ENCODE peak calls at places on chromosome 14, in nine cellular contexts. V is choroid plexus epithelial cell, E is HFF-Myc, N is fibroblast of mammary gland, I is fibroblast of the aortic adventitia, R is dorsolateral prefrontal cortex, A is IMR-90, O is ascending aorta, S is neural progenitor cell. Q is an unnamed sample.

GRCh38 chr14:36773136-36773540 is 111.5 kb downstream of the PAX9 start:
- DNase-seq in V (peak), E (no peak), N (peak), I (no peak), R (no peak), A (peak), O (no peak), S (no peak), Q (no peak)

GRCh38 chr14:100683578-100683977 is 43.1 kb upstream of the DLK1 start:
- DNase-seq in V (no peak), E (no peak), N (no peak), I (no peak), R (no peak), A (no peak), O (no peak), S (no peak), Q (no peak)

GRCh38 chr14:54579606-54580005 is 12.7 kb downstream of the SAMD4A start:
- DNase-seq in V (peak), E (no peak), N (no peak), I (peak), R (no peak), A (peak), O (no peak), S (no peak), Q (no peak)

GRCh38 chr14:69980457-69981414 is 101.5 kb downstream of the SMOC1 start:
- DNase-seq in V (no peak), E (no peak), N (no peak), I (no peak), R (no peak), A (no peak), O (no peak), S (peak), Q (no peak)

GRCh38 chr14:80787876-80788275 is 153.7 kb downstream of the CEP128 start:
- DNase-seq in V (no peak), E (no peak), N (no peak), I (no peak), R (no peak), A (no peak), O (no peak), S (no peak), Q (no peak)

GRCh38 chr14:101082436-101083384 is 179.2 kb upstream of the RTL1 start:
- DNase-seq in V (no peak), E (no peak), N (no peak), I (no peak), R (no peak), A (no peak), O (no peak), S (no peak), Q (no peak)

GRCh38 chr14:21257395-21258193 is 11.6 kb downstream of the HNRNPC start:
- DNase-seq in V (peak), E (no peak), N (peak), I (no peak), R (no peak), A (no peak), O (no peak), S (no peak), Q (no peak)

GRCh38 chr14:65850429-65851145 is 438.1 kb downstream of the FUT8 start:
- DNase-seq in V (no peak), E (no peak), N (no peak), I (no peak), R (no peak), A (no peak), O (no peak), S (no peak), Q (no peak)

GRCh38 chr14:74018029-74018703 is 922 bp downstream of the ENTPD5 start:
- DNase-seq in V (peak), E (no peak), N (peak), I (peak), R (no peak), A (peak), O (no peak), S (no peak), Q (no peak)

GRCh38 chr14:100545359-100545758 is 41.9 kb downstream of the BEGAIN start:
- DNase-seq in V (no peak), E (no peak), N (no peak), I (no peak), R (no peak), A (no peak), O (no peak), S (no peak), Q (no peak)

GRCh38 chr14:36227802-36228201 is 51.3 kb upstream of the PTCSC3 start:
- DNase-seq in V (peak), E (no peak), N (no peak), I (no peak), R (no peak), A (peak), O (no peak), S (no peak), Q (no peak)

GRCh38 chr14:63996575-63997220 is 143.9 kb downstream of the SYNE2 start:
- DNase-seq in V (peak), E (peak), N (no peak), I (peak), R (no peak), A (no peak), O (no peak), S (no peak), Q (no peak)

GRCh38 chr14:99688629-99689028 is 4.5 kb downstream of the CYP46A1 start:
- DNase-seq in V (no peak), E (no peak), N (no peak), I (no peak), R (no peak), A (no peak), O (no peak), S (no peak), Q (no peak)

GRCh38 chr14:22003471-22003870 is 329.9 kb upstream of the OR4E1 start:
- DNase-seq in V (no peak), E (no peak), N (no peak), I (no peak), R (no peak), A (no peak), O (no peak), S (no peak), Q (no peak)

GRCh38 chr14:23365353-23366162 is 586 bp upstream of the EFS start:
- DNase-seq in V (peak), E (no peak), N (no peak), I (no peak), R (no peak), A (peak), O (no peak), S (peak), Q (peak)

GRCh38 chr14:92520701-92521415 is 7.3 kb downstream of the RIN3 start:
- DNase-seq in V (no peak), E (no peak), N (no peak), I (no peak), R (no peak), A (no peak), O (no peak), S (no peak), Q (no peak)

GRCh38 chr14:72888636-72889201 is 5.2 kb downstream of the DPF3 start:
- DNase-seq in V (peak), E (no peak), N (peak), I (peak), R (no peak), A (peak), O (no peak), S (no peak), Q (no peak)

GRCh38 chr14:106277503-106277902 is 751.1 kb downstream of the TMEM121 start:
- DNase-seq in V (no peak), E (no peak), N (no peak), I (no peak), R (no peak), A (no peak), O (no peak), S (no peak), Q (no peak)

GRCh38 chr14:20295067-20295466 is 10.7 kb downstream of the TTC5 start:
- DNase-seq in V (no peak), E (no peak), N (no peak), I (no peak), R (no peak), A (no peak), O (no peak), S (no peak), Q (no peak)

GRCh38 chr14:38862381-38862780 is 240.7 kb downstream of the SEC23A start:
- DNase-seq in V (no peak), E (no peak), N (no peak), I (no peak), R (no peak), A (no peak), O (no peak), S (no peak), Q (no peak)

GRCh38 chr14:75088566-75089373 is 19.3 kb downstream of the ZC2HC1C start:
- DNase-seq in V (peak), E (peak), N (peak), I (peak), R (no peak), A (peak), O (no peak), S (peak), Q (peak)

GRCh38 chr14:69263364-69263763 is 3.4 kb downstream of the GALNT16 start:
- DNase-seq in V (peak), E (no peak), N (peak), I (peak), R (no peak), A (peak), O (no peak), S (no peak), Q (no peak)

GRCh38 chr14:86404425-86404824 is 874.5 kb downstream of the FLRT2 start:
- DNase-seq in V (peak), E (no peak), N (no peak), I (no peak), R (no peak), A (peak), O (no peak), S (no peak), Q (no peak)

GRCh38 chr14:66974397-66975025 is 214.7 kb upstream of the GARIN2 start:
- DNase-seq in V (peak), E (peak), N (peak), I (peak), R (no peak), A (peak), O (no peak), S (no peak), Q (no peak)

GRCh38 chr14:37145395-37145794 is 27.0 kb downstream of the SLC25A21 start:
- DNase-seq in V (no peak), E (peak), N (peak), I (no peak), R (no peak), A (peak), O (no peak), S (no peak), Q (no peak)

GRCh38 chr14:31543969-31544799 is 17.0 kb upstream of the NUBPL start:
- DNase-seq in V (peak), E (no peak), N (peak), I (peak), R (no peak), A (peak), O (no peak), S (peak), Q (no peak)

GRCh38 chr14:21846227-21846885 is 172.7 kb upstream of the OR4E1 start:
- DNase-seq in V (peak), E (no peak), N (peak), I (no peak), R (peak), A (peak), O (no peak), S (peak), Q (peak)

GRCh38 chr14:106174206-106174605 is 647.8 kb downstream of the TMEM121 start:
- DNase-seq in V (no peak), E (no peak), N (no peak), I (no peak), R (no peak), A (no peak), O (no peak), S (no peak), Q (no peak)

GRCh38 chr14:99325591-99325990 is 53.6 kb upstream of the BCL11B start:
- DNase-seq in V (no peak), E (no peak), N (no peak), I (no peak), R (no peak), A (no peak), O (no peak), S (no peak), Q (no peak)

GRCh38 chr14:32608880-32609279 is 279.8 kb downstream of the AKAP6 start:
- DNase-seq in V (peak), E (no peak), N (peak), I (peak), R (no peak), A (no peak), O (no peak), S (peak), Q (no peak)

GRCh38 chr14:42855159-42855558 is 1248.5 kb downstream of the LRFN5 start:
- DNase-seq in V (peak), E (no peak), N (peak), I (peak), R (no peak), A (peak), O (no peak), S (no peak), Q (no peak)

GRCh38 chr14:78700236-78700635 is 530.1 kb downstream of the NRXN3 start:
- DNase-seq in V (peak), E (no peak), N (no peak), I (peak), R (no peak), A (no peak), O (no peak), S (no peak), Q (no peak)
- TF ChIP-seq CTCF in V (no peak), E (no peak), N (peak), I (no peak), R (no peak), A (no peak), O (no peak), S (no peak), Q (no peak)

GRCh38 chr14:51653096-51653814 is 1.5 kb downstream of the FRMD6 start:
- DNase-seq in V (peak), E (no peak), N (peak), I (peak), R (no peak), A (peak), O (no peak), S (peak), Q (peak)
- TF ChIP-seq CTCF in V (peak), E (no peak), N (peak), I (peak), R (no peak), A (peak), O (peak), S (peak), Q (peak)

GRCh38 chr14:77324289-77324688 is 3.5 kb downstream of the GSTZ1 start:
- DNase-seq in V (no peak), E (no peak), N (no peak), I (no peak), R (no peak), A (no peak), O (no peak), S (no peak), Q (no peak)

GRCh38 chr14:77327111-77327510 is 6.3 kb downstream of the GSTZ1 start:
- DNase-seq in V (no peak), E (no peak), N (no peak), I (no peak), R (no peak), A (no peak), O (no peak), S (no peak), Q (no peak)

GRCh38 chr14:77325746-77326094 is 4.9 kb downstream of the GSTZ1 start:
- DNase-seq in V (no peak), E (no peak), N (no peak), I (no peak), R (no peak), A (no peak), O (no peak), S (no peak), Q (no peak)

GRCh38 chr14:77323571-77323970 is 2.7 kb downstream of the GSTZ1 start:
- DNase-seq in V (no peak), E (no peak), N (no peak), I (no peak), R (no peak), A (no peak), O (no peak), S (no peak), Q (no peak)

GRCh38 chr14:77324816-77325745 is 4.2 kb downstream of the GSTZ1 start:
- DNase-seq in V (no peak), E (no peak), N (no peak), I (no peak), R (no peak), A (no peak), O (no peak), S (no peak), Q (no peak)
- TF ChIP-seq CTCF in V (no peak), E (no peak), N (no peak), I (no peak), R (no peak), A (no peak), O (no peak), S (no peak), Q (no peak)

DNA sequence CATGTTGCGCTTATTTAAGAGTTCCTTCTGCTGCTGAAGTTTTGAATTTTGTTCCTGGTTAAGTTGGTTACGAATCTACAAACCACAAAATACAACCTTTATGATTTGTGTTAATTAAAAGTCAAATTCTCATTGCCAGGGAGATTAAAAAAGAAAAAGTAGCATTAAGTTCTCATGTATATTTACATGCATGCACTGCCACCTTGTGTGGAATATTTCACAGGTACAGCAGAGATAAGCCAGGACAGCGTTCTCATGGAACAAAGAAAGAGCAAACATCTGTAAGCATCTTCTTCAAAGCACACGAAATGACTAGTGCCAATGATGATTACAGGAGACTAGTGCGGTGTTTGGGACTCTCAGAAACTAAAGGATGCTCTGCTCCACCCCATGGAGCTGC is 34.2 kb downstream of the ZFYVE21 start:
- DNase-seq in V (no peak), E (no peak), N (no peak), I (no peak), R (no peak), A (no peak), O (no peak), S (no peak), Q (no peak)
- TF ChIP-seq CTCF in V (no peak), E (no peak), N (no peak), I (no peak), R (no peak), A (no peak), O (no peak), S (no peak), Q (no peak)

DNA sequence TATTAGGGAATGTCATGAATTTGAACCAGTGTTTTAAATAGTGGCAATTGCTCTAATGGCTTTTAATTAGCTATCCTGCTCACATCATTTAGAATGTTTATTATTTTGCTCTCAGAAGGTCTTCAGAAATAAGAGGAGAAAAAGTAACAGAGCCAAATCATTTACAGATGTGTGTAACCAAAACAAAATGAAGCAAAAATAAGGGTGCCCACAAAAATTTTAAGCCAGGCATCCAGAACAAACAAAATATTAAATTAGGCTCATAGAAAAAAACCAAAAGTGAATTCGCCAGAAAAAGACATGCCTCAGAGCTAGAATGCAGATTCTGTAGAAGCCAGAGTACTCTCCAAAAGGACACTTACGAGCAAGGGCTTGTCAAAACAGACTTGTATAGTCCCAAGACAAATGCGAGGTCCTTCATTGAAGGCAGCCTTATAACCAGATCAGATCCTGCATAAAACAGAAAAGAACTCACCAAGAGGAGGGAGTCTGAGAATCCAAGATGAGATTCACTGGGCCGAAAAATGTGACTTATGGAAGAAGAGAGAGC is 20.2 kb upstream of the SERPINA1 start:
- DNase-seq in V (no peak), E (no peak), N (no peak), I (no peak), R (no peak), A (no peak), O (no peak), S (no peak), Q (no peak)
- TF ChIP-seq CTCF in V (no peak), E (no peak), N (no peak), I (no peak), R (no peak), A (no peak), O (no peak), S (no peak), Q (no peak)

GRCh38 chr14:95998656-95999055 is 40.5 kb upstream of the C14orf132 start:
- DNase-seq in V (peak), E (peak), N (peak), I (peak), R (no peak), A (peak), O (no peak), S (no peak), Q (no peak)
- TF ChIP-seq CTCF in V (peak), E (peak), N (peak), I (peak), R (peak), A (peak), O (peak), S (peak), Q (no peak)

DNA sequence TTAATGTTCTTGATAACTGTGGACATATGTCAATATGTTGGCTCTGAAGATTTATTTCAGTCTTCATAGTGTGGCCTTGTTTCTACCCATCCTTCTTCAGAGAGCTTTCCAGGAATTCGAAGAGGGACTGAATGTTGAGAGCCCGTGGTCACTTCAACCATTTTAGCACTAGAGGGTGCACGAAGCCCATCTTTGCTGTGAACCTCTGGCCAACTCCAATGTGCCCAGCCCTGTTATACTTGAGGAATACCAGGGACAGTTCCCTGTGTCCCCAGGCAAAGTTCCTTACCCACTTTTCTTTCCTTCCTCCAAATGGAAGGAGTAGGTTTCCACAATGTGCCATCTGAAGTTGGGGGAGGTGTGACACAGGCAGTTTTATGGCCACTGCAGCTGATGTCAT is 603.5 kb downstream of the RPL10L start:
- DNase-seq in V (peak), E (peak), N (peak), I (no peak), R (no peak), A (peak), O (no peak), S (peak), Q (peak)
- TF ChIP-seq CTCF in V (peak), E (no peak), N (peak), I (no peak), R (no peak), A (peak), O (no peak), S (no peak), Q (no peak)

GRCh38 chr14:93734086-93734822 is 54.0 kb downstream of the PRIMA1 start:
- DNase-seq in V (no peak), E (no peak), N (no peak), I (no peak), R (no peak), A (no peak), O (no peak), S (peak), Q (no peak)

GRCh38 chr14:93737574-93737973 is 50.7 kb downstream of the PRIMA1 start:
- DNase-seq in V (no peak), E (no peak), N (no peak), I (no peak), R (no peak), A (no peak), O (no peak), S (no peak), Q (no peak)

GRCh38 chr14:93734961-93735360 is 53.3 kb downstream of the PRIMA1 start:
- DNase-seq in V (no peak), E (no peak), N (no peak), I (no peak), R (no peak), A (no peak), O (no peak), S (no peak), Q (no peak)

GRCh38 chr14:93733646-93734045 is 54.6 kb downstream of the PRIMA1 start:
- DNase-seq in V (no peak), E (no peak), N (no peak), I (no peak), R (peak), A (no peak), O (no peak), S (no peak), Q (no peak)

GRCh38 chr14:93736378-93737014 is 51.8 kb downstream of the PRIMA1 start:
- DNase-seq in V (no peak), E (no peak), N (no peak), I (no peak), R (no peak), A (no peak), O (no peak), S (peak), Q (peak)
- TF ChIP-seq CTCF in V (no peak), E (no peak), N (no peak), I (no peak), R (no peak), A (no peak), O (no peak), S (peak), Q (peak)

GRCh38 chr14:59428581-59429012 is 36.6 kb downstream of the GPR135 start:
- DNase-seq in V (peak), E (no peak), N (peak), I (peak), R (no peak), A (peak), O (no peak), S (no peak), Q (no peak)
- TF ChIP-seq CTCF in V (peak), E (peak), N (peak), I (peak), R (no peak), A (peak), O (peak), S (no peak), Q (no peak)